ENCODE peak calls at places on chromosomes 12 and 14, in eight cellular contexts. Y is psoas muscle, H is body of pancreas, I is mammary epithelial cell, L is tibial artery, Z is ovary, R is IMR-90, Q is adrenal gland. F is an unnamed sample.

GRCh38 chr14:26729851-26730250 is 132.0 kb upstream of the NOVA1 start:
- DNase-seq in Y (no peak), H (no peak), I (no peak), L (no peak), Z (no peak), R (no peak), Q (no peak), F (no peak)

GRCh38 chr14:68502196-68502595 is 290.7 kb downstream of the ZFP36L1 start:
- DNase-seq in Y (no peak), H (no peak), I (no peak), L (no peak), Z (no peak), R (no peak), Q (no peak), F (no peak)

GRCh38 chr12:54749191-54749818 is 101.1 kb upstream of the DCD start:
- DNase-seq in Y (no peak), H (peak; percentile 28), I (peak; percentile 28), L (no peak), Z (no peak), R (peak; percentile 47), Q (peak; percentile 36), F (no peak)

GRCh38 chr14:100067481-100067880 is 2.3 kb downstream of the EVL start:
- DNase-seq in Y (no peak), H (no peak), I (no peak), L (no peak), Z (no peak), R (no peak), Q (no peak), F (no peak)

GRCh38 chr12:45681469-45681868 is 48.0 kb upstream of the ARID2 start:
- DNase-seq in Y (no peak), H (no peak), I (peak; percentile 6), L (no peak), Z (no peak), R (peak; percentile 7), Q (no peak), F (no peak)

GRCh38 chr14:100019156-100019882 is 45.9 kb upstream of the EVL start:
- DNase-seq in Y (no peak), H (no peak), I (no peak), L (no peak), Z (no peak), R (peak; percentile 75), Q (no peak), F (no peak)

GRCh38 chr12:42125372-42125767 is 19.3 kb downstream of the GXYLT1 start:
- DNase-seq in Y (no peak), H (no peak), I (no peak), L (no peak), Z (no peak), R (no peak), Q (no peak), F (no peak)

GRCh38 chr14:53620890-53621289 is 335.7 kb downstream of the BMP4 start:
- DNase-seq in Y (no peak), H (no peak), I (no peak), L (no peak), Z (no peak), R (no peak), Q (no peak), F (no peak)

GRCh38 chr14:73787760-73788508 is 63.7 kb upstream of the PTGR2 start:
- DNase-seq in Y (no peak), H (no peak), I (peak; percentile 56), L (no peak), Z (peak; percentile 46), R (peak; percentile 55), Q (no peak), F (no peak)

GRCh38 chr14:77044776-77045569 is 16.5 kb upstream of the IRF2BPL start:
- DNase-seq in Y (peak; percentile 62), H (peak; percentile 59), I (no peak), L (peak; percentile 68), Z (peak; percentile 82), R (no peak), Q (peak; percentile 63), F (no peak)

GRCh38 chr14:103021817-103022668 is 35.3 kb downstream of the CDC42BPB start:
- DNase-seq in Y (no peak), H (peak; percentile 16), I (no peak), L (no peak), Z (no peak), R (peak; percentile 48), Q (no peak), F (no peak)

GRCh38 chr14:21258194-21258888 is 10.9 kb downstream of the HNRNPC start:
- DNase-seq in Y (no peak), H (no peak), I (no peak), L (no peak), Z (no peak), R (no peak), Q (no peak), F (no peak)

GRCh38 chr14:85607571-85608219 is 77.8 kb downstream of the FLRT2 start:
- DNase-seq in Y (no peak), H (peak; percentile 25), I (peak; percentile 92), L (no peak), Z (no peak), R (peak; percentile 97), Q (no peak), F (no peak)

GRCh38 chr12:70722584-70723343 is 85.5 kb upstream of the PTPRB start:
- DNase-seq in Y (no peak), H (no peak), I (no peak), L (no peak), Z (no peak), R (no peak), Q (no peak), F (no peak)

GRCh38 chr12:80838708-80839107 is 99.0 kb downstream of the LIN7A start:
- DNase-seq in Y (no peak), H (no peak), I (no peak), L (no peak), Z (no peak), R (no peak), Q (no peak), F (no peak)
- TF ChIP-seq CTCF in Y (no peak), H (no peak), I (no peak), L (no peak), Z (no peak), R (no peak), Q (no peak), F (no peak)

DNA sequence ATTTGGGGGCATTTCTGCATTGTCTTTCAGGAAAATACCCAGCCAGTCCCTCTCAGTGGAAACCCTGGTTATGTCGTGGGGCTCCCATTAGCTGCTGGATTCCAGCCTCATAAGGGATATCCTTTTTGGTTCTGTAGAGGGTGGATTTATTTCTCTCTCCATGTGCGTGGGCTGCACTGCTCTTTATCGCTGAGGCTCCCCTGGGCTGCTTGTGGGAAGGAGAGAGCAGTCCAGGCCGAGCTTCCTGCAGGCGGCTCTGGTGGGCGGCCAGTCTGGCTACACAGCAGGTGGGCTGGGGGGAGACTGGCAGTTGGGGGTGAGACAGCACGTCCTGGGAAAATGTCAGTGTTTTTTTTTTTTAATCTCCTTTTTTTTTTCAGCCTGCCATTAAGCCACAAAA is 27.6 kb downstream of the TCTN1 start:
- DNase-seq in Y (peak; percentile 35), H (no peak), I (no peak), L (no peak), Z (peak; percentile 28), R (peak; percentile 23), Q (no peak), F (no peak)
- H3K27ac ChIP-seq in Y (peak overlapping the region; percentile 23), H (no peak overlapping the region), I (no peak overlapping the region), L (no peak overlapping the region), Z (no peak overlapping the region), R (no peak overlapping the region), Q (no peak overlapping the region), F (peak overlapping the region; percentile 36)

GRCh38 chr12:6827982-6828670 is at the start of gene P3H3:
- DNase-seq in Y (peak; percentile 39), H (no peak), I (no peak), L (no peak), Z (peak; percentile 73), R (peak; percentile 47), Q (no peak), F (no peak)
- TF ChIP-seq CTCF in Y (no peak), H (no peak), I (no peak), L (no peak), Z (no peak), R (peak; percentile 18), Q (no peak), F (no peak)

DNA sequence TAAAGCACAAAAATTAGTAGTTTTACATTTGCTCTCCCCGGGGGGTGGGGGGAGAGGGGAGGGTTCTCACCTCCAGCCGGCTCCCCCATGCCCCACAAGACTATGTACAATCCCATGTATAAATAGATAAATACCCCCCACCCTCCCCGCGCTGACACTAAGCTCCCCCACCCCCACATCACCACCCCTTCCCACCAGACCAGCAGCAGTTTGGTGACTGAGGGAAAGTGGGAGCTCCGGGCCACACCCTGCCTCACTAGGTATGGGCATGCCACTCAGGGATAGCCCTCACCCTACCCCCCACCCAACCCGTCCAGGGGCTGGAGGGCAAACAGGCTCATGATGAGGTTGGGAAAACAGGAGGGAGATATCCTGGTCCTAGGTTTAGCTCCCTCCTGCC is 1.9 kb upstream of the PRKAG1 start:
- DNase-seq in Y (no peak), H (no peak), I (no peak), L (no peak), Z (peak; percentile 19), R (no peak), Q (peak; percentile 32), F (no peak)
- H3K27ac ChIP-seq in Y (no peak overlapping the region), H (no peak overlapping the region), I (no peak overlapping the region), L (peak overlapping the region; percentile 94), Z (no peak overlapping the region), R (no peak overlapping the region), Q (no peak overlapping the region), F (no peak overlapping the region)

GRCh38 chr14:88166616-88167015 is 156.5 kb downstream of the KCNK10 start:
- DNase-seq in Y (no peak), H (no peak), I (peak; percentile 59), L (no peak), Z (no peak), R (peak; percentile 11), Q (no peak), F (no peak)
- TF ChIP-seq CTCF in Y (no peak), H (no peak), I (no peak), L (no peak), Z (no peak), R (no peak), Q (no peak), F (no peak)

GRCh38 chr14:28769358-28769757 is 2.8 kb downstream of the FOXG1 start:
- DNase-seq in Y (no peak), H (no peak), I (no peak), L (no peak), Z (no peak), R (no peak), Q (no peak), F (no peak)
- H3K27ac ChIP-seq in Y (no peak overlapping the region), H (no peak overlapping the region), I (no peak overlapping the region), L (no peak overlapping the region), Z (no peak overlapping the region), R (no peak overlapping the region), Q (no peak overlapping the region), F (no peak overlapping the region)

DNA sequence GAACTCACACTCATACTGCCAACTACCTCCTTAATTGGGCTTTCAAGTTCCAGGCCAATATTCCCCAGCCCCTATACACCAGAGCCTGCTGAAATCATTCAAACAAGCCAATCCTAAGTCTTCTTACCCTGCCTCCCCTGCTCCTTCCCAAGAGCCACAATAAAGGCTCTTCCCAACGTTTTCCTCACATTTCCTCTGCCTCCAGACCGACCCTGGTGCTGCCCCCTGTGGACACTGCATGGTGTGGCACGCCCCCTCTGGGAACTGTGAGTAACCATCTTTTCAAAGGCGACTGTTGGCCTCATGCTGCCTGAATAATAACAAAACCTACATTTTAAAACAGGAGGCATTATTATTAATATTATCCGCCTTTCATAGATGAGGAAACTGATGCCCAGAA is 111.6 kb upstream of the NOS1 start:
- DNase-seq in Y (peak; percentile 29), H (no peak), I (no peak), L (no peak), Z (no peak), R (no peak), Q (peak; percentile 41), F (no peak)
- TF ChIP-seq CTCF in Y (peak; percentile 41), H (peak; percentile 26), I (no peak), L (no peak), Z (no peak), R (no peak), Q (no peak), F (no peak)